ENCODE peak calls at places on chromosomes 1 and 21, in eight cellular contexts. One of them, this sample, is unnamed.

GRCh38 chr1:24963099-24963872 is 33.2 kb upstream of the RUNX3 start:
- DNase-seq in natural killer cell treated with Interleukin-12 subunit alpha and Interleukin-12 subunit beta and Interleukin-15 and Interleukin-18, amount 100 ng/mL, for 72 hours: no peak
- DNase-seq in small intestine: peak; percentile 44
- DNase-seq in central memory CD4-positive, alpha-beta T cell: peak; percentile 30
- DNase-seq in hypothalamus: no peak
- DNase-seq in Calu3: no peak
- DNase-seq in stimulated activated CD4-positive, alpha-beta T cell treated with anti-CD3 and anti-CD28 coated beads, Interleukin-4, amount 100 ng/mL, for 24 hours: no peak
- DNase-seq in NCI-H1694: no peak
- DNase-seq in this sample: no peak

GRCh38 chr1:187038789-187039188 is 210.0 kb downstream of the PLA2G4A start:
- DNase-seq in natural killer cell treated with Interleukin-12 subunit alpha and Interleukin-12 subunit beta and Interleukin-15 and Interleukin-18, amount 100 ng/mL, for 72 hours: no peak
- DNase-seq in small intestine: no peak
- DNase-seq in central memory CD4-positive, alpha-beta T cell: no peak
- DNase-seq in hypothalamus: no peak
- DNase-seq in Calu3: peak; percentile 45
- DNase-seq in stimulated activated CD4-positive, alpha-beta T cell treated with anti-CD3 and anti-CD28 coated beads, Interleukin-4, amount 100 ng/mL, for 24 hours: no peak
- DNase-seq in NCI-H1694: no peak
- DNase-seq in this sample: no peak

GRCh38 chr1:246221390-246222240 is 285.5 kb downstream of the SMYD3 start:
- DNase-seq in natural killer cell treated with Interleukin-12 subunit alpha and Interleukin-12 subunit beta and Interleukin-15 and Interleukin-18, amount 100 ng/mL, for 72 hours: no peak
- DNase-seq in small intestine: no peak
- DNase-seq in central memory CD4-positive, alpha-beta T cell: no peak
- DNase-seq in hypothalamus: no peak
- DNase-seq in Calu3: no peak
- DNase-seq in stimulated activated CD4-positive, alpha-beta T cell treated with anti-CD3 and anti-CD28 coated beads, Interleukin-4, amount 100 ng/mL, for 24 hours: no peak
- DNase-seq in NCI-H1694: no peak
- DNase-seq in this sample: no peak

GRCh38 chr1:94336991-94337390 is 81.2 kb upstream of the ABCD3 start:
- DNase-seq in natural killer cell treated with Interleukin-12 subunit alpha and Interleukin-12 subunit beta and Interleukin-15 and Interleukin-18, amount 100 ng/mL, for 72 hours: no peak
- DNase-seq in small intestine: no peak
- DNase-seq in central memory CD4-positive, alpha-beta T cell: no peak
- DNase-seq in hypothalamus: no peak
- DNase-seq in Calu3: no peak
- DNase-seq in stimulated activated CD4-positive, alpha-beta T cell treated with anti-CD3 and anti-CD28 coated beads, Interleukin-4, amount 100 ng/mL, for 24 hours: no peak
- DNase-seq in NCI-H1694: no peak
- DNase-seq in this sample: no peak

GRCh38 chr1:212974735-212975606 is 24.6 kb downstream of the VASH2 start:
- DNase-seq in natural killer cell treated with Interleukin-12 subunit alpha and Interleukin-12 subunit beta and Interleukin-15 and Interleukin-18, amount 100 ng/mL, for 72 hours: no peak
- DNase-seq in small intestine: no peak
- DNase-seq in central memory CD4-positive, alpha-beta T cell: no peak
- DNase-seq in hypothalamus: no peak
- DNase-seq in Calu3: no peak
- DNase-seq in stimulated activated CD4-positive, alpha-beta T cell treated with anti-CD3 and anti-CD28 coated beads, Interleukin-4, amount 100 ng/mL, for 24 hours: no peak
- DNase-seq in NCI-H1694: no peak
- DNase-seq in this sample: no peak

GRCh38 chr21:22993144-22993543 is 1994.9 kb downstream of the NCAM2 start:
- DNase-seq in natural killer cell treated with Interleukin-12 subunit alpha and Interleukin-12 subunit beta and Interleukin-15 and Interleukin-18, amount 100 ng/mL, for 72 hours: no peak
- DNase-seq in small intestine: no peak
- DNase-seq in central memory CD4-positive, alpha-beta T cell: no peak
- DNase-seq in hypothalamus: no peak
- DNase-seq in Calu3: no peak
- DNase-seq in stimulated activated CD4-positive, alpha-beta T cell treated with anti-CD3 and anti-CD28 coated beads, Interleukin-4, amount 100 ng/mL, for 24 hours: no peak
- DNase-seq in NCI-H1694: no peak
- DNase-seq in this sample: no peak

GRCh38 chr1:106233511-106233910 is 823.0 kb upstream of the PRMT6 start:
- DNase-seq in natural killer cell treated with Interleukin-12 subunit alpha and Interleukin-12 subunit beta and Interleukin-15 and Interleukin-18, amount 100 ng/mL, for 72 hours: no peak
- DNase-seq in small intestine: no peak
- DNase-seq in central memory CD4-positive, alpha-beta T cell: no peak
- DNase-seq in hypothalamus: no peak
- DNase-seq in Calu3: no peak
- DNase-seq in stimulated activated CD4-positive, alpha-beta T cell treated with anti-CD3 and anti-CD28 coated beads, Interleukin-4, amount 100 ng/mL, for 24 hours: no peak
- DNase-seq in NCI-H1694: no peak
- DNase-seq in this sample: no peak

GRCh38 chr1:220278991-220279390 is 6.7 kb upstream of the RAB3GAP2 start:
- DNase-seq in natural killer cell treated with Interleukin-12 subunit alpha and Interleukin-12 subunit beta and Interleukin-15 and Interleukin-18, amount 100 ng/mL, for 72 hours: no peak
- DNase-seq in small intestine: no peak
- DNase-seq in central memory CD4-positive, alpha-beta T cell: no peak
- DNase-seq in hypothalamus: no peak
- DNase-seq in Calu3: no peak
- DNase-seq in stimulated activated CD4-positive, alpha-beta T cell treated with anti-CD3 and anti-CD28 coated beads, Interleukin-4, amount 100 ng/mL, for 24 hours: no peak
- DNase-seq in NCI-H1694: no peak
- DNase-seq in this sample: no peak

GRCh38 chr1:62341120-62341519 is 21.9 kb upstream of the KANK4 start:
- DNase-seq in natural killer cell treated with Interleukin-12 subunit alpha and Interleukin-12 subunit beta and Interleukin-15 and Interleukin-18, amount 100 ng/mL, for 72 hours: no peak
- DNase-seq in small intestine: no peak
- DNase-seq in central memory CD4-positive, alpha-beta T cell: no peak
- DNase-seq in hypothalamus: no peak
- DNase-seq in Calu3: no peak
- DNase-seq in stimulated activated CD4-positive, alpha-beta T cell treated with anti-CD3 and anti-CD28 coated beads, Interleukin-4, amount 100 ng/mL, for 24 hours: no peak
- DNase-seq in NCI-H1694: no peak
- DNase-seq in this sample: no peak

This sample was measured in anterior cingulate cortex.